ENCODE peak calls at places on chromosome 11, in seven cellular contexts. S, G, J, Y, L, I and D are unnamed samples.

GRCh38 chr11:94519478-94520084 is 7.3 kb downstream of the C11orf97 start:
- DNase-seq in S (peak), G (peak), J (no peak), Y (no peak), L (peak), I (no peak), D (peak)

GRCh38 chr11:109241988-109242387 is 180.0 kb upstream of the C11orf87 start:
- DNase-seq in S (no peak), G (no peak), J (no peak), Y (no peak), L (peak), I (no peak), D (no peak)

GRCh38 chr11:76156971-76157427 is 49.3 kb downstream of the WNT11 start:
- DNase-seq in S (no peak), G (no peak), J (no peak), Y (no peak), L (no peak), I (no peak), D (no peak)

GRCh38 chr11:67344264-67344663 is 9.1 kb downstream of the POLD4 start:
- DNase-seq in S (no peak), G (no peak), J (no peak), Y (no peak), L (no peak), I (no peak), D (no peak)

GRCh38 chr11:102306817-102307814 is 10.2 kb upstream of the BIRC3 start:
- DNase-seq in S (no peak), G (no peak), J (no peak), Y (no peak), L (no peak), I (no peak), D (no peak)

GRCh38 chr11:76857776-76858461 is 2.8 kb upstream of the ACER3 start:
- DNase-seq in S (no peak), G (no peak), J (no peak), Y (no peak), L (no peak), I (no peak), D (no peak)

GRCh38 chr11:133889893-133890292 is 44.6 kb upstream of the SPATA19 start:
- DNase-seq in S (no peak), G (no peak), J (no peak), Y (no peak), L (no peak), I (no peak), D (no peak)

GRCh38 chr11:64870176-64870892 is 8.1 kb downstream of the EHD1 start:
- DNase-seq in S (peak), G (no peak), J (no peak), Y (no peak), L (peak), I (no peak), D (peak)

GRCh38 chr11:359181-359714 is 10.1 kb upstream of the B4GALNT4 start:
- DNase-seq in S (no peak), G (no peak), J (no peak), Y (no peak), L (no peak), I (no peak), D (no peak)

GRCh38 chr11:58057481-58057880 is 26.7 kb downstream of the OR6Q1 start:
- DNase-seq in S (peak), G (no peak), J (no peak), Y (no peak), L (peak), I (no peak), D (no peak)

GRCh38 chr11:62497132-62497915 is 49.3 kb downstream of the AHNAK start:
- DNase-seq in S (peak), G (no peak), J (no peak), Y (peak), L (peak), I (peak), D (peak)

GRCh38 chr11:12536566-12536965 is 137.7 kb upstream of the TEAD1 start:
- DNase-seq in S (no peak), G (no peak), J (no peak), Y (no peak), L (no peak), I (no peak), D (no peak)

GRCh38 chr11:12042215-12042676 is 33.8 kb upstream of the DKK3 start:
- DNase-seq in S (peak), G (no peak), J (no peak), Y (peak), L (peak), I (no peak), D (peak)

GRCh38 chr11:119460582-119460981 is 37.6 kb upstream of the THY1 start:
- DNase-seq in S (peak), G (no peak), J (no peak), Y (no peak), L (peak), I (no peak), D (peak)

GRCh38 chr11:96254087-96254486 is 88.9 kb downstream of the MAML2 start:
- DNase-seq in S (peak), G (no peak), J (no peak), Y (no peak), L (peak), I (no peak), D (peak)

GRCh38 chr11:18696638-18697225 is 1.8 kb upstream of the TMEM86A start:
- DNase-seq in S (peak), G (no peak), J (no peak), Y (no peak), L (peak), I (no peak), D (peak)

GRCh38 chr11:9072790-9073189 is 18.6 kb downstream of the SCUBE2 start:
- DNase-seq in S (no peak), G (no peak), J (no peak), Y (no peak), L (no peak), I (no peak), D (no peak)

GRCh38 chr11:9076046-9076445 is 15.4 kb downstream of the SCUBE2 start:
- DNase-seq in S (no peak), G (no peak), J (no peak), Y (no peak), L (no peak), I (no peak), D (no peak)

GRCh38 chr11:9075441-9076000 is 15.9 kb downstream of the SCUBE2 start:
- DNase-seq in S (no peak), G (no peak), J (no peak), Y (no peak), L (no peak), I (no peak), D (no peak)

GRCh38 chr11:9073826-9074225 is 17.6 kb downstream of the SCUBE2 start:
- DNase-seq in S (no peak), G (no peak), J (no peak), Y (no peak), L (no peak), I (no peak), D (peak)

GRCh38 chr11:9074338-9075029 is 16.9 kb downstream of the SCUBE2 start:
- DNase-seq in S (no peak), G (no peak), J (no peak), Y (no peak), L (no peak), I (no peak), D (no peak)
- H3K4me3 ChIP-seq in S (no peak), G (no peak), J (no peak), Y (no peak), L (no peak), I (no peak), D (no peak)

GRCh38 chr11:10301656-10302293 is 3.1 kb upstream of the ADM start:
- DNase-seq in S (peak), G (no peak), J (no peak), Y (no peak), L (peak), I (no peak), D (peak)

GRCh38 chr11:10295056-10295901 is 1.3 kb upstream of the SBF2 start:
- DNase-seq in S (no peak), G (no peak), J (no peak), Y (no peak), L (peak), I (no peak), D (peak)

GRCh38 chr11:10302294-10302743 is 2.6 kb upstream of the ADM start:
- DNase-seq in S (no peak), G (no peak), J (no peak), Y (no peak), L (no peak), I (no peak), D (no peak)

GRCh38 chr11:10294289-10294953 is 402 bp upstream of the SBF2 start:
- DNase-seq in S (peak), G (peak), J (no peak), Y (no peak), L (peak), I (no peak), D (peak)

GRCh38 chr11:10298342-10298741 is 4.3 kb upstream of the SBF2 start:
- DNase-seq in S (peak), G (no peak), J (no peak), Y (peak), L (peak), I (no peak), D (peak)
- TF ChIP-seq CTCF in S (peak), G (no peak), J (no peak), Y (no peak), L (peak), I (peak), D (peak)

GRCh38 chr11:86799680-86800075 is 664 bp upstream of the PRSS23 start:
- DNase-seq in S (no peak), G (no peak), J (no peak), Y (no peak), L (no peak), I (no peak), D (peak)

GRCh38 chr11:86800076-86800955 is at the start of gene PRSS23:
- DNase-seq in S (peak), G (no peak), J (no peak), Y (no peak), L (peak), I (no peak), D (peak)

GRCh38 chr11:86802601-86803051 is 2.3 kb downstream of the PRSS23 start:
- DNase-seq in S (peak), G (no peak), J (no peak), Y (no peak), L (peak), I (no peak), D (peak)

GRCh38 chr11:86802146-86802545 is 1.8 kb downstream of the PRSS23 start:
- DNase-seq in S (no peak), G (no peak), J (no peak), Y (no peak), L (no peak), I (no peak), D (no peak)

GRCh38 chr11:86800956-86801264 is 568 bp downstream of the PRSS23 start:
- DNase-seq in S (no peak), G (no peak), J (no peak), Y (no peak), L (no peak), I (no peak), D (peak)
- H3K4me3 ChIP-seq in S (peak), G (peak), J (peak), Y (no peak), L (peak), I (peak), D (peak)

DNA sequence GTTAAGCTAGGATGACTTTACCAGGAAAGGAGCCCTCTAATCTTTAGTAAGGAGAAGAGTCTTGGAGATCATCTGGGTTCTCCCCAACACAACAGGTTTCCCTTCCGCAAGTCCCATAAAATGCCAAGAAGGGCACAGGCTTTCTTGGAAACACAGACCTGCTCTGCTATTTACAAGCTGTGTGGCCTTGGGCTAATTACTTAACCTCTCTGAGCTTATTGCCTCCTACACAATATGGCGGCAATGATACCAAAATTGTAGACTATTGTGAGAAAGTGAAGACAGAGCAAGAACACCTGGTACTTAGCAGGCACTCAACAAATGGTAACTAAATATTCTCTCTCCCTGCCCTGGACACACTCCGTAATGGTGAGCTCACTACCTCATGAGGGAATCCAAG is 49.1 kb downstream of the DSCAML1 start:
- DNase-seq in S (no peak), G (no peak), J (no peak), Y (no peak), L (no peak), I (no peak), D (no peak)
- TF ChIP-seq CTCF in S (no peak), G (no peak), J (no peak), Y (no peak), L (no peak), I (no peak), D (no peak)

DNA sequence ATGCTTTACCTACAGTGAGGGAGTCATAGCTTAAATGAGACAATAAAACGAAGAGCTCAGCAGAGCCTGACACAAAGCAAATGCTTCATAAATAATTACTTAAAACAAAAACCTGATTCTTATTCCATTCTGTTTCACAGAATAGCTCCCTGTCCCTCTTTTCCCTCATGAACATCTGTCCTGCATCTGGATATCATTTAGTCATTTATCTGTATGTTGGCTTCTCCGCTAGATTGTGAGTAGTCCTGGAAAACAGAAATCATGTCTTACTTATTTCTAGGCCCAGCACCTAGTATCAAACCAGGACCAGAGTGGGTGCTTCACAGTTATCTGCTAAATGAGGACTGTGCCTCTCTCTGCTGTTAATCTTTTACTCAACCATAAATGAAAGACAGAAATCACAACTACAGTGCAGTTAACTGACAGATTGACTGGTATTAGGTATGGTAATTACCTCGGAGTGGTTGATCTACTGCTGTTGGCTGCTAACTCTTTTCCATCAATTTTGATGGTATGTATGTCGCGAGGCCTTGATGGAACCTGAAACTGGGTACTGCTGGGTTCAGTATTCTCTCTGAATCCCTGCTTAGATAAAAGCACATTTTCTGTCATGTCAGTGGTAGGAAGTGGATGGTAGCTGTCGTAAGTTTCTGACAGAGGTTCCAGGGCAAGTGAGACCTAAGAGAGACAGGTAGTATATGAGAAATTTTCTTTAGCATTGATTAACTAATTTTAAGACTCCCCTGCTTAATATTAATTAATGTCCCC is 31.5 kb downstream of the C2CD3 start:
- DNase-seq in S (peak), G (no peak), J (no peak), Y (no peak), L (peak), I (no peak), D (no peak)
- H3K4me3 ChIP-seq in S (no peak), G (no peak), J (no peak), Y (no peak), L (no peak), I (no peak), D (no peak)

GRCh38 chr11:121448431-121448941 is 3.6 kb upstream of the SORL1 start:
- DNase-seq in S (no peak), G (no peak), J (no peak), Y (peak), L (no peak), I (no peak), D (no peak)

GRCh38 chr11:121444508-121444907 is 7.6 kb upstream of the SORL1 start:
- DNase-seq in S (no peak), G (no peak), J (no peak), Y (no peak), L (no peak), I (no peak), D (no peak)

GRCh38 chr11:121445071-121445768 is 6.9 kb upstream of the SORL1 start:
- DNase-seq in S (no peak), G (no peak), J (no peak), Y (no peak), L (no peak), I (no peak), D (no peak)

GRCh38 chr11:121449123-121449522 is 3.0 kb upstream of the SORL1 start:
- DNase-seq in S (no peak), G (no peak), J (no peak), Y (no peak), L (no peak), I (no peak), D (no peak)

GRCh38 chr11:121446752-121447156 is 5.4 kb upstream of the SORL1 start:
- DNase-seq in S (peak), G (no peak), J (no peak), Y (no peak), L (peak), I (no peak), D (peak)
- TF ChIP-seq CTCF in S (peak), G (no peak), J (no peak), Y (no peak), L (peak), I (peak), D (peak)

GRCh38 chr11:126288237-126288636 is 5.3 kb downstream of the TIRAP start:
- DNase-seq in S (no peak), G (no peak), J (no peak), Y (no peak), L (no peak), I (no peak), D (no peak)

GRCh38 chr11:126282361-126282741 is 542 bp upstream of the TIRAP start:
- DNase-seq in S (peak), G (peak), J (no peak), Y (no peak), L (peak), I (no peak), D (peak)

GRCh38 chr11:126282742-126283591 is at the start of gene TIRAP:
- DNase-seq in S (peak), G (peak), J (no peak), Y (peak), L (peak), I (no peak), D (peak)

GRCh38 chr11:126281666-126282175 is 1.2 kb upstream of the TIRAP start:
- DNase-seq in S (no peak), G (no peak), J (no peak), Y (no peak), L (no peak), I (no peak), D (no peak)

GRCh38 chr11:126284829-126285228 is 1.9 kb downstream of the TIRAP start:
- DNase-seq in S (peak), G (peak), J (peak), Y (no peak), L (peak), I (peak), D (peak)
- H3K4me3 ChIP-seq in S (no peak), G (no peak), J (no peak), Y (no peak), L (no peak), I (no peak), D (no peak)